ENCODE peak calls at places on chromosome 4, in five cellular contexts. J is activated T-cell treated with anti-CD3 and anti-CD28 coated beads for 1 hour; N is A172; V is stimulated activated CD4-positive, alpha-beta T cell treated with anti-CD3 and anti-CD28 coated beads, Interleukin-2, amount 100 ng/mL, for 48 hours; R is prostate gland. O is an unnamed sample.

GRCh38 chr4:169270156-169270809 is 473 bp downstream of the SH3RF1 start:
- DNase-seq in N (peak; percentile 25), J (no peak), V (peak; percentile 15), R (peak; percentile 53), O (peak; percentile 55)

GRCh38 chr4:183297675-183298074 is 22.4 kb downstream of the CLDN22 start:
- DNase-seq in V (no peak), R (no peak), N (no peak), J (no peak), O (no peak)

GRCh38 chr4:76160355-76160754 is 12.2 kb upstream of the NUP54 start:
- DNase-seq in R (no peak), N (no peak), V (no peak), J (no peak), O (no peak)

GRCh38 chr4:1357356-1358248 is 10.6 kb downstream of the UVSSA start:
- DNase-seq in J (no peak), N (no peak), R (no peak), V (no peak), O (no peak)

GRCh38 chr4:104616401-104616820 is 121.7 kb upstream of the CXXC4 start:
- DNase-seq in N (no peak), V (no peak), R (no peak), J (no peak), O (no peak)

GRCh38 chr4:186441502-186441901 is 113.9 kb downstream of the MTNR1A start:
- DNase-seq in R (no peak), N (no peak), V (no peak), J (no peak), O (no peak)

GRCh38 chr4:26300314-26301307 is 20.2 kb upstream of the RBPJ start:
- DNase-seq in J (no peak), N (no peak), V (no peak), R (no peak), O (no peak)

GRCh38 chr4:189059996-189060570 is 880.6 kb upstream of the FRG1 start:
- DNase-seq in R (no peak), J (no peak), V (no peak), N (no peak), O (no peak)

GRCh38 chr4:101127176-101127790 is 220.0 kb downstream of the PPP3CA start:
- DNase-seq in R (no peak), V (no peak), N (no peak), J (no peak), O (no peak)

GRCh38 chr4:47106561-47106960 is 75.2 kb downstream of the GABRB1 start:
- DNase-seq in V (no peak), J (no peak), R (no peak), N (no peak), O (no peak)

GRCh38 chr4:123830920-123831319 is 434.3 kb downstream of the SPRY1 start:
- DNase-seq in J (no peak), V (no peak), R (no peak), N (no peak), O (peak; percentile 30)

GRCh38 chr4:17494258-17494657 is 17.6 kb downstream of the QDPR start:
- DNase-seq in N (peak; percentile 93), J (no peak), V (no peak), R (no peak), O (no peak)

GRCh38 chr4:6332042-6332668 is 62.5 kb downstream of the WFS1 start:
- DNase-seq in J (no peak), N (peak; percentile 47), R (no peak), V (peak; percentile 28), O (peak; percentile 47)

GRCh38 chr4:2423066-2423465 is 4.3 kb downstream of the CFAP99 start:
- DNase-seq in R (no peak), N (no peak), V (no peak), J (no peak), O (no peak)

GRCh38 chr4:158042591-158043030 is 130.2 kb downstream of the GASK1B start:
- DNase-seq in N (peak; percentile 65), J (no peak), R (no peak), V (no peak), O (no peak)

GRCh38 chr4:96205143-96205542 is 365.2 kb downstream of the PDHA2 start:
- DNase-seq in J (no peak), V (no peak), N (no peak), R (no peak), O (no peak)

O was measured in SK-N-DZ.